ENCODE peak calls at places on chromosome 15, in eight cellular contexts. A is heart left ventricle, I is HCT116, Q is spleen, M is NCI-H2171, R is non-pigmented ciliary epithelial cell, T is Right ventricle myocardium superior, F is HFF-Myc. K is an unnamed sample.

GRCh38 chr15:76147906-76148553 is 88.2 kb downstream of the TMEM266 start:
- DNase-seq in M (peak), I (peak), T (peak), A (no peak), F (no peak), R (no peak), Q (peak), K (no peak)

GRCh38 chr15:74535388-74536084 is 5.5 kb upstream of the ARID3B start:
- DNase-seq in I (no peak), Q (no peak), F (no peak), A (no peak), T (no peak), M (no peak), R (no peak), K (no peak)

GRCh38 chr15:75985966-75986365 is 26.3 kb downstream of the NRG4 start:
- DNase-seq in I (no peak), M (no peak), T (no peak), Q (no peak), F (no peak), R (no peak), A (no peak), K (no peak)

GRCh38 chr15:95669146-95669922 is 661.2 kb upstream of the NR2F2 start:
- DNase-seq in M (no peak), A (no peak), Q (no peak), I (no peak), R (no peak), T (no peak), F (no peak), K (no peak)

GRCh38 chr15:70955151-70955550 is 62.5 kb downstream of the LRRC49 start:
- DNase-seq in Q (no peak), I (no peak), T (no peak), M (no peak), F (no peak), A (no peak), R (no peak), K (no peak)

GRCh38 chr15:89367485-89368451 is 33.1 kb upstream of the POLG start:
- DNase-seq in R (no peak), A (no peak), Q (no peak), I (no peak), M (no peak), F (no peak), T (no peak), K (no peak)

GRCh38 chr15:67456677-67457529 is 64.0 kb upstream of the C15orf61 start:
- DNase-seq in R (no peak), A (peak), M (peak), Q (peak), F (peak), T (peak), I (peak), K (no peak)

GRCh38 chr15:79352206-79352605 is 41.3 kb downstream of the TMED3 start:
- DNase-seq in Q (no peak), M (no peak), T (no peak), R (no peak), A (no peak), I (no peak), F (no peak), K (no peak)

GRCh38 chr15:60351066-60351465 is 46.7 kb downstream of the ANXA2 start:
- DNase-seq in F (no peak), T (no peak), I (no peak), R (no peak), Q (no peak), A (no peak), M (peak), K (no peak)

GRCh38 chr15:88015228-88015860 is 241.2 kb downstream of the NTRK3 start:
- DNase-seq in I (no peak), A (no peak), Q (no peak), R (no peak), T (peak), F (no peak), M (no peak), K (no peak)

GRCh38 chr15:80852676-80853075 is 73.5 kb downstream of the CEMIP start:
- DNase-seq in A (no peak), I (no peak), F (no peak), R (no peak), M (no peak), Q (no peak), T (no peak), K (no peak)

GRCh38 chr15:92083190-92083589 is 229.7 kb downstream of the SLCO3A1 start:
- DNase-seq in M (no peak), F (no peak), A (no peak), Q (no peak), R (no peak), T (no peak), I (no peak), K (no peak)

GRCh38 chr15:83123529-83123928 is 16.1 kb downstream of the TM6SF1 start:
- DNase-seq in Q (no peak), A (no peak), T (no peak), F (no peak), M (no peak), I (no peak), R (no peak), K (no peak)

GRCh38 chr15:63238796-63239195 is 38.6 kb upstream of the APH1B start:
- DNase-seq in R (no peak), T (no peak), A (no peak), Q (no peak), I (no peak), F (no peak), M (no peak), K (no peak)

GRCh38 chr15:70494861-70495571 is 268.3 kb downstream of the UACA start:
- DNase-seq in T (no peak), M (no peak), A (peak), R (peak), Q (peak), I (no peak), F (no peak), K (no peak)

GRCh38 chr15:99909914-99910313 is 176.7 kb upstream of the LYSMD4 start:
- DNase-seq in I (peak), Q (no peak), F (no peak), R (no peak), T (no peak), M (no peak), A (no peak), K (no peak)

GRCh38 chr15:41917767-41918430 is 24.0 kb upstream of the SPTBN5 start:
- DNase-seq in R (no peak), T (peak), Q (peak), A (no peak), M (no peak), I (peak), F (peak), K (no peak)

GRCh38 chr15:68400066-68400456 is 31.9 kb downstream of the ITGA11 start:
- DNase-seq in Q (no peak), I (no peak), A (no peak), R (no peak), F (no peak), T (no peak), M (no peak), K (no peak)

K was measured in NCI-H446.